ENCODE peak calls at places on chromosomes 7 and 10, in five cellular contexts. E is GM23338, S is ovary, Y is heart right ventricle, K is uterus. C is an unnamed sample.

GRCh38 chr10:75593690-75594556 is 162.5 kb downstream of the LRMDA start:
- DNase-seq in E (peak; percentile 73), S (no peak), Y (no peak), K (no peak), C (no peak)

GRCh38 chr10:113957013-113957412 is 86.7 kb upstream of the ADRB1 start:
- DNase-seq in E (no peak), S (no peak), Y (no peak), K (no peak), C (no peak)

GRCh38 chr10:22693371-22693784 is 21.0 kb downstream of the PIP4K2A start:
- DNase-seq in E (no peak), S (no peak), Y (no peak), K (no peak), C (no peak)

GRCh38 chr10:49744924-49745605 is 17.1 kb downstream of the OGDHL start:
- DNase-seq in E (peak; percentile 54), S (no peak), Y (no peak), K (no peak), C (no peak)

GRCh38 chr7:80722596-80723141 is 84.2 kb downstream of the CD36 start:
- DNase-seq in E (peak; percentile 47), S (no peak), Y (peak; percentile 23), K (peak; percentile 52), C (no peak)

GRCh38 chr7:31123726-31124125 is 71.6 kb downstream of the ADCYAP1R1 start:
- DNase-seq in E (no peak), S (no peak), Y (no peak), K (no peak), C (no peak)

GRCh38 chr10:47370015-47370767 is 13.9 kb downstream of the ZNF488 start:
- DNase-seq in E (no peak), S (no peak), Y (no peak), K (no peak), C (peak; percentile 19)

GRCh38 chr7:45000096-45001032 is at the start of gene CCM2:
- DNase-seq in E (peak; percentile 64), S (peak; percentile 78), Y (peak; percentile 77), K (peak; percentile 63), C (peak; percentile 25)

GRCh38 chr7:117995850-117996650 is 122.8 kb upstream of the CTTNBP2 start:
- DNase-seq in E (no peak), S (no peak), Y (no peak), K (no peak), C (no peak)

GRCh38 chr10:94370501-94370900 is 7.8 kb upstream of the NOC3L start:
- DNase-seq in E (no peak), S (no peak), Y (no peak), K (no peak), C (no peak)

GRCh38 chr7:134547738-134548054 is 1.2 kb upstream of the AKR1B15 start:
- DNase-seq in E (no peak), S (no peak), Y (peak; percentile 69), K (peak; percentile 64), C (no peak)

GRCh38 chr10:98404571-98405396 is 10.2 kb downstream of the PYROXD2 start:
- DNase-seq in E (no peak), S (no peak), Y (no peak), K (no peak), C (no peak)

GRCh38 chr7:114930829-114931655 is 9.1 kb downstream of the MDFIC start:
- DNase-seq in E (no peak), S (no peak), Y (no peak), K (no peak), C (no peak)

DNA sequence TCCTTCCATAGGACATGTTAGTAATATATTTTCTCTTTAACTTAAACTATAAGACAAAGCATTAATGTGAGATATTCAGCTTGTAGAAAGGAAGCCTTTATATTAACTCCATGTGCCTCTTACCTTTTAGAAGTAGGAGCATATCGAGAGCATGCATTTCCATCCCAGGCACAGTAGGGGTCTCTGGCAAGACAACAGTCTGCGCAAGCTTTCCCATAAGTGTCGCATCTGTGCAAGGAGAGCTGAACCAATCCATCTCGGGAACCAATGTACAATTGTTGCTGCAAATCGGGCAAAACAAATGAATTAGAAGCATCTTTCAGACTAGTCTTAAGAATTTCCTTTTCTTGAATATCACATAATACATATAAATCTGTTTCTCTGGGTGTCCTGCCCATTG is 171.9 kb downstream of the SEMA3D start:
- DNase-seq in E (peak; percentile 17), S (no peak), Y (no peak), K (no peak), C (no peak)
- TF ChIP-seq CTCF in E (peak; percentile 14), S (no peak), Y (no peak), K (no peak), C (no peak)

GRCh38 chr7:141838581-141838980 is 2.7 kb downstream of the PRSS37 start:
- DNase-seq in E (no peak), S (no peak), Y (no peak), K (no peak), C (no peak)

GRCh38 chr7:141840708-141841107 is 577 bp downstream of the PRSS37 start:
- DNase-seq in E (no peak), S (no peak), Y (no peak), K (no peak), C (no peak)

GRCh38 chr7:141841385-141841784 is at the start of gene PRSS37:
- DNase-seq in E (no peak), S (no peak), Y (no peak), K (no peak), C (no peak)

GRCh38 chr7:141837683-141838082 is 3.6 kb downstream of the PRSS37 start:
- DNase-seq in E (no peak), S (no peak), Y (no peak), K (no peak), C (no peak)

GRCh38 chr7:141839256-141839655 is 2.0 kb downstream of the PRSS37 start:
- DNase-seq in E (no peak), S (no peak), Y (no peak), K (no peak), C (no peak)
- H3K27ac ChIP-seq in E (no peak overlapping the region), S (no peak overlapping the region), Y (no peak overlapping the region), K (no peak overlapping the region), C (no peak overlapping the region)

DNA sequence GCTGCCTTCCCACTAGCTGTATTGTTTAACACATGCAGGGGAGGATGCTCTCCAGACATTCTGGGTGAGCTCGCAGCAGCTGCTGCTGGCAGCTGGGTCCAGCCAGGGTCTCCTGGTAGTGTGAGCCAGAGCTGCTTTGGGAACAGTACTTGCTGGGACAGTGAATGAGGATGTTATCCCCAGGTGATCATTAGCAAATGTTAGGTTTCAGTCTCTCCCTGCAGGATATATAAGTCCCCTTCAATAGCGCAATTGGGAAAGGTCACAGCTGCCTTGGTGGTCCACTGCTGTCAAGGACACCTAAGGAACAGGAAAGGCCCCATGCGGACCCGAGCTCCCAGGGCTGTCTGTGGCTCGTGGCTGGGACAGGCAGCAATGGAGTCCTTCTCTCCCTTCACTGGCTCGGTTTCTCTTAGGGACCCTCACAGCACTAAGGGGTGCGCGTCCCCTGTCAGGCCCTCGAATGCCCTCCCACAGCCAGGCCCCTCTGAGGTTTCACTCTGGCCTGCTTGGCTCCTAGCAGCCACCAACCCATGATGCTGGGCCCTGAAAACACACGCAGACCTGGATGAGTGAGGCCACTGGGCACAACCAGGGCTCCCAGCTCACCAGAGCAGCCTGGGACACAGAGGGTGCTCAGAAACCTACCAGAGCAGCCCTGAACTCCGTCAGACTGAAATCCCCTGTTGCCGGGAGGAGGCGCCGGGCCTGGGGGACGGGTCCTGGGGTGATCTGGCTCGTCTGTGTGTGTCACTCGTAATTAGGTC is 173.0 kb upstream of the LANCL2 start:
- DNase-seq in E (peak; percentile 51), S (no peak), Y (no peak), K (no peak), C (no peak)
- TF ChIP-seq CTCF in E (no peak), S (no peak), Y (no peak), K (no peak), C (no peak)

GRCh38 chr10:62454696-62455451 is 80.7 kb downstream of the ZNF365 start:
- DNase-seq in E (no peak), S (no peak), Y (peak; percentile 21), K (peak; percentile 66), C (no peak)
- H3K27ac ChIP-seq in E (no peak overlapping the region), S (no peak overlapping the region), Y (peak overlapping the region; percentile 33), K (peak overlapping the region; percentile 53), C (no peak overlapping the region)

DNA sequence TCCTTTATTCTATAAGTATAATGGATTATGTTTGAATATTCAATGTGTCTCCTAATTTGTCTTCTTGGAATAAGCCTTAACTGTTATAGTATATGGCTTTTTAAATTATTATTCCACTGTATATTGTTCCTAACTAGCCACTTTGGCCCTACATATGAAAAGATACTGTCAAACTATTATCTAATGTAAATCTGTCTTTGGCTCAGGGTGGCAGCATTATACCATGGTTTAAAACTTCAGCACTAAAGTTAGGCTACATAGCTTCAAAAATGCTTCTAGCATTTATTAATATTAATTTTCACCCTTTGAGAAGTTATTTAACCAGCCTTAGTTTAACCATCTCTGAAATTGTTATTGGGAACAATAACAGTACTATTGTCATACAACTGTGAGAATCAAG is 543.1 kb upstream of the MBL2 start:
- DNase-seq in E (peak; percentile 43), S (no peak), Y (no peak), K (no peak), C (no peak)
- TF ChIP-seq CTCF in E (peak; percentile 65), S (no peak), Y (no peak), K (no peak), C (no peak)

GRCh38 chr7:358352-358751 is 68.4 kb downstream of the FOXL3 start:
- DNase-seq in E (no peak), S (no peak), Y (no peak), K (no peak), C (no peak)

GRCh38 chr7:356087-356486 is 66.1 kb downstream of the FOXL3 start:
- DNase-seq in E (no peak), S (no peak), Y (no peak), K (no peak), C (no peak)

GRCh38 chr7:359226-359775 is 69.3 kb downstream of the FOXL3 start:
- DNase-seq in E (no peak), S (no peak), Y (no peak), K (no peak), C (no peak)

GRCh38 chr7:356691-357462 is 66.9 kb downstream of the FOXL3 start:
- DNase-seq in E (no peak), S (no peak), Y (no peak), K (no peak), C (no peak)

GRCh38 chr7:357531-358209 is 67.7 kb downstream of the FOXL3 start:
- DNase-seq in E (no peak), S (no peak), Y (no peak), K (no peak), C (no peak)
- H3K27ac ChIP-seq in E (no peak overlapping the region), S (no peak overlapping the region), Y (no peak overlapping the region), K (no peak overlapping the region), C (no peak overlapping the region)

DNA sequence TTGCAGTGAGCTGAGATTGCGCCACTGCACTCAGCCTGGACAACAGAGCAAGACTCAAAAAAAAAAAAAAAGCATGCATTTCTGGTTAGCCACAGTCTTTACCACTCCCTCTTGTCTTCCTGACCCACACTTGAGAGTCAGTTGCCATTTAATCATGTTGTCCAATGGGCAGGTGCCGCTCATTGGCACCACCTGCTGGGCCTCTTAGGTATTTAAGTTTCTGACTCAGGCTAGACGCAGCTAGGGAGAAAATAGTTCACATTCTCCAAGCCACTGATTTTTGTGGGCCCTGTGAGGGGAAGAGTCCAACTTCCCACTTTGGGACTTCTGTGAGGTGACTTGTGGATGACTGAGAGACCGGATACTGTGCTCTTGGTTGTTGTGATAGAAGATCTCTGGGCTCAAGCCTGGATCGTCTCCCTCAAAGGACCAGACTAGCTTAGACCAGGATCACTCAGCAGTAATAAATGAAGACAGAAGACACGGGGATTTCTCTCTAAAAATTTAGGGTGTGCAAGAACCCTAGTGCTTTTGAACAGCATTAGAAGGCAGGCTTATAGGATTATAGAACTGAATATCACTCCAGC is 26.8 kb upstream of the SORCS3 start:
- DNase-seq in E (peak; percentile 71), S (no peak), Y (no peak), K (no peak), C (no peak)
- TF ChIP-seq CTCF in E (peak; percentile 77), S (no peak), Y (peak; percentile 32), K (no peak), C (peak; percentile 21)

GRCh38 chr7:140316165-140316661 is 82.1 kb downstream of the SLC37A3 start:
- DNase-seq in E (no peak), S (peak; percentile 58), Y (peak; percentile 40), K (peak; percentile 67), C (peak; percentile 94)
- H3K27ac ChIP-seq in E (no peak overlapping the region), S (peak overlapping the region; percentile 15), Y (no peak overlapping the region), K (peak overlapping the region; percentile 87), C (peak overlapping the region; percentile 69)